ENCODE peak calls at places on chromosome 6, in nine cellular contexts. O, L, F, Y, N, V, J, P and Z are unnamed samples.

GRCh38 chr6:170135461-170135820 is 155.4 kb downstream of the DLL1 start:
- DNase-seq in O (no peak), L (no peak), F (no peak), Y (no peak), N (no peak), V (no peak), J (no peak), P (no peak), Z (no peak)

GRCh38 chr6:9085054-9085746 is 649.9 kb upstream of the SLC35B3 start:
- DNase-seq in O (no peak), L (no peak), F (no peak), Y (no peak), N (no peak), V (no peak), J (no peak), P (no peak), Z (no peak)

GRCh38 chr6:31202259-31203166 is 32.0 kb upstream of the POU5F1 start:
- DNase-seq in O (peak; percentile 28), L (peak; percentile 35), F (no peak), Y (no peak), N (no peak), V (no peak), J (no peak), P (no peak), Z (peak; percentile 51)

GRCh38 chr6:169839029-169839481 is 87.6 kb downstream of the ERMARD start:
- DNase-seq in O (no peak), L (peak; percentile 8), F (no peak), Y (peak; percentile 46), N (no peak), V (no peak), J (no peak), P (peak; percentile 34), Z (no peak)

GRCh38 chr6:86423571-86423970 is 513.8 kb upstream of the HTR1E start:
- DNase-seq in O (no peak), L (no peak), F (no peak), Y (no peak), N (no peak), V (no peak), J (no peak), P (no peak), Z (no peak)

GRCh38 chr6:119084784-119085183 is 6.3 kb upstream of the FAM184A start:
- DNase-seq in O (no peak), L (no peak), F (no peak), Y (no peak), N (no peak), V (no peak), J (no peak), P (no peak), Z (no peak)

GRCh38 chr6:164035912-164036485 is 621.5 kb downstream of the QKI start:
- DNase-seq in O (no peak), L (no peak), F (no peak), Y (no peak), N (no peak), V (no peak), J (no peak), P (no peak), Z (no peak)

GRCh38 chr6:132445201-132445951 is 44.1 kb upstream of the MOXD1 start:
- DNase-seq in O (no peak), L (no peak), F (peak; percentile 81), Y (no peak), N (peak; percentile 44), V (no peak), J (peak; percentile 96), P (no peak), Z (no peak)

GRCh38 chr6:129659590-129660345 is 50.2 kb downstream of the ARHGAP18 start:
- DNase-seq in O (peak; percentile 67), L (no peak), F (no peak), Y (no peak), N (no peak), V (no peak), J (no peak), P (no peak), Z (no peak)

GRCh38 chr6:137800749-137801148 is 66.3 kb upstream of the TNFAIP3 start:
- DNase-seq in O (no peak), L (no peak), F (no peak), Y (no peak), N (no peak), V (no peak), J (no peak), P (no peak), Z (peak; percentile 2)

GRCh38 chr6:152124432-152125074 is 317.1 kb downstream of the ESR1 start:
- DNase-seq in O (peak; percentile 44), L (no peak), F (peak; percentile 84), Y (no peak), N (no peak), V (peak; percentile 20), J (peak; percentile 75), P (no peak), Z (peak; percentile 80)

GRCh38 chr6:26553264-26553738 is 15.1 kb downstream of the HMGN4 start:
- DNase-seq in O (peak; percentile 85), L (peak; percentile 82), F (peak; percentile 86), Y (peak; percentile 93), N (no peak), V (peak; percentile 73), J (peak; percentile 66), P (peak; percentile 76), Z (peak; percentile 94)

GRCh38 chr6:51513891-51514290 is 573.5 kb downstream of the PKHD1 start:
- DNase-seq in O (no peak), L (no peak), F (no peak), Y (no peak), N (no peak), V (peak; percentile 14), J (no peak), P (no peak), Z (no peak)

GRCh38 chr6:27332692-27333641 is 20.9 kb upstream of the POM121L2 start:
- DNase-seq in O (peak; percentile 84), L (no peak), F (peak; percentile 59), Y (peak; percentile 76), N (peak; percentile 38), V (peak; percentile 51), J (peak; percentile 50), P (peak; percentile 73), Z (no peak)

GRCh38 chr6:40809627-40810026 is 222.5 kb upstream of the LRFN2 start:
- DNase-seq in O (no peak), L (no peak), F (no peak), Y (no peak), N (no peak), V (no peak), J (peak; percentile 58), P (no peak), Z (no peak)

GRCh38 chr6:144335315-144335861 is 50.3 kb downstream of the UTRN start:
- DNase-seq in O (no peak), L (no peak), F (no peak), Y (peak; percentile 39), N (no peak), V (no peak), J (no peak), P (no peak), Z (no peak)

GRCh38 chr6:12414096-12414675 is 124.0 kb downstream of the EDN1 start:
- DNase-seq in O (no peak), L (no peak), F (no peak), Y (no peak), N (no peak), V (no peak), J (peak; percentile 40), P (no peak), Z (no peak)

GRCh38 chr6:110558575-110558974 is 82.2 kb upstream of the SLC22A16 start:
- DNase-seq in O (no peak), L (peak; percentile 6), F (no peak), Y (no peak), N (no peak), V (no peak), J (no peak), P (no peak), Z (no peak)

GRCh38 chr6:26249959-26250805 is 114.8 kb upstream of the BTN3A2 start:
- DNase-seq in O (peak; percentile 56), L (peak; percentile 78), F (peak; percentile 85), Y (peak; percentile 73), N (no peak), V (peak; percentile 73), J (peak; percentile 52), P (peak; percentile 71), Z (peak; percentile 66)

GRCh38 chr6:98574991-98575390 is 259.4 kb upstream of the POU3F2 start:
- DNase-seq in O (no peak), L (peak; percentile 52), F (no peak), Y (no peak), N (no peak), V (no peak), J (no peak), P (no peak), Z (no peak)

DNA sequence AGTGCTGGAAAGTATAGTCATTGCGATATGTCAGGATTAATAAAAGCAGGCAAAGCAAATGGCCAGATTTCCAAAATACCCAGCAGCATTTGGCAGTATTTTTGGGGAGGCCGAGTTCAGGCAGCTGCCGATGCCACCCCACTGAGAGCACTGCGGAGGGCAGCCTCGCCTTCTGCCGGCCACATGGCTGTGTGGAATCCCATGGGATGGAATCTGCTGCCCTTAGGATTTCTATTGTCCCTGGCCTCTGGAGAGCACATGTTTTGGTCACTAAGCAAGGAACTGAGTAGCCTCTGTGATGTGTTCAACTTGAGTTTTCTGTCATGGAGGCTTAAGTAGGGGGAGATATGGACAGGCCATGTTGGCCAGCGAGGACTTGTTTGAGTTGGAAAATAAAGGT is 123.0 kb downstream of the FARS2 start:
- DNase-seq in O (no peak), L (no peak), F (no peak), Y (no peak), N (no peak), V (no peak), J (no peak), P (no peak), Z (no peak)
- H3K27ac ChIP-seq in O (no peak overlapping the region), L (no peak overlapping the region), F (no peak overlapping the region), Y (no peak overlapping the region), N (no peak overlapping the region), V (no peak overlapping the region), J (no peak overlapping the region), P (no peak overlapping the region), Z (no peak overlapping the region)

GRCh38 chr6:83138118-83138722 is 54.8 kb downstream of the PGM3 start:
- DNase-seq in O (no peak), L (no peak), F (no peak), Y (no peak), N (no peak), V (no peak), J (no peak), P (no peak), Z (no peak)
- H3K9me3 ChIP-seq in O (no peaks in the 10 kb centered on the region), L (no peaks in the 10 kb centered on the region), F (no peaks in the 10 kb centered on the region), Y (no peaks in the 10 kb centered on the region), N (no peaks in the 10 kb centered on the region), V (no peaks in the 10 kb centered on the region), J (no peaks in the 10 kb centered on the region), P (no peaks in the 10 kb centered on the region), Z (no peaks in the 10 kb centered on the region)

GRCh38 chr6:34149831-34150400 is 4.0 kb upstream of the GRM4 start:
- DNase-seq in O (no peak), L (no peak), F (no peak), Y (peak; percentile 55), N (no peak), V (no peak), J (no peak), P (peak; percentile 31), Z (no peak)
- H3K9ac ChIP-seq in O (no peak overlapping the region), L (no peak overlapping the region), F (no peak overlapping the region), Y (no peak overlapping the region), N (no peak overlapping the region), V (no peak overlapping the region), J (no peak overlapping the region), P (no peak overlapping the region), Z (no peak overlapping the region)

DNA sequence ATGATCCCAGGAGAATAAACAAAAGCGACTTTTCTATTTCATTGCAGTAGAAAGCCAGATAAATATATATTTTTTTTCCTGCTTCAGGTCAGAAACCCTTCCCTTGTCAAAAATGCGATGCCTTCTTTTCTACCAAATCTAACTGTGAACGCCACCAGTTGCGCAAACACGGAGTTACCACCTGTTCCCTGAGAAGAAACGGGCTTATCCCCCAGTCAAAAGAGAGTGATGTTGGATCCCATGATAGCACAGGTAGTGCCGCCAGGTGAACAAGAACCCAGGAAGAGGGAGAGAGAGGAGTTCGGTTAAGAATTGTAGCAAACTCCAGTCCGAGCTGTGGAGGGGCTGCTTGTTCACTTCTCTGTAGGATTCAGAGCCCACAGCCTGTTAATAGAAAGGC is 72.6 kb downstream of the SSR1 start:
- DNase-seq in O (no peak), L (no peak), F (no peak), Y (no peak), N (no peak), V (no peak), J (no peak), P (no peak), Z (no peak)
- H3K27ac ChIP-seq in O (no peak overlapping the region), L (no peak overlapping the region), F (no peak overlapping the region), Y (no peak overlapping the region), N (no peak overlapping the region), V (no peak overlapping the region), J (no peak overlapping the region), P (no peak overlapping the region), Z (no peak overlapping the region)